ENCODE peak calls at places on chromosome 20, in five cellular contexts. H, X, Y, B and K are unnamed samples.

GRCh38 chr20:37864275-37864674 is 38.7 kb upstream of the VSTM2L start:
- DNase-seq in H (no peak), Y (no peak), B (no peak), X (no peak), K (no peak)

GRCh38 chr20:52047811-52048302 is 143.7 kb downstream of the ZFP64 start:
- DNase-seq in H (no peak), B (no peak), Y (peak), X (no peak), K (no peak)

GRCh38 chr20:8154636-8155035 is 22.6 kb downstream of the PLCB1 start:
- DNase-seq in B (no peak), H (no peak), Y (peak), X (no peak), K (no peak)

GRCh38 chr20:50068041-50068651 is 44.8 kb downstream of the UBE2V1 start:
- DNase-seq in X (no peak), B (no peak), H (no peak), Y (no peak), K (no peak)

GRCh38 chr20:59783020-59784010 is 150.1 kb downstream of the SYCP2 start:
- DNase-seq in B (no peak), X (peak), H (peak), Y (peak), K (peak)

GRCh38 chr20:12180107-12180661 is 262.5 kb downstream of the BTBD3 start:
- DNase-seq in X (no peak), B (no peak), H (no peak), Y (no peak), K (no peak)

GRCh38 chr20:56504373-56505005 is 20.1 kb upstream of the FAM209A start:
- DNase-seq in X (no peak), H (no peak), B (no peak), Y (peak), K (no peak)

GRCh38 chr20:2108987-2109386 is 7.4 kb downstream of the STK35 start:
- DNase-seq in X (no peak), H (no peak), B (no peak), Y (peak), K (no peak)

GRCh38 chr20:53283597-53283996 is 310.0 kb downstream of the ZNF217 start:
- DNase-seq in H (no peak), B (no peak), X (no peak), Y (no peak), K (no peak)

GRCh38 chr20:62010551-62011402 is 54.9 kb downstream of the TAF4 start:
- DNase-seq in H (peak), X (peak), Y (peak), B (peak), K (peak)

GRCh38 chr20:16007164-16007563 is 566.1 kb downstream of the KIF16B start:
- DNase-seq in B (no peak), H (no peak), X (no peak), Y (no peak), K (no peak)

GRCh38 chr20:9241721-9242427 is 173.0 kb downstream of the PLCB4 start:
- DNase-seq in X (no peak), B (no peak), H (no peak), Y (no peak), K (no peak)

GRCh38 chr20:22180244-22180643 is 404.1 kb downstream of the FOXA2 start:
- DNase-seq in H (no peak), B (no peak), X (no peak), Y (no peak), K (no peak)

GRCh38 chr20:24994470-24995368 is 2.2 kb upstream of the APMAP start:
- DNase-seq in B (peak), X (peak), Y (peak), H (peak), K (peak)

GRCh38 chr20:24819331-24819965 is 129.6 kb upstream of the CST7 start:
- DNase-seq in H (no peak), B (no peak), X (no peak), Y (no peak), K (no peak)

GRCh38 chr20:38748097-38748862 is at the start of gene ACTR5:
- DNase-seq in X (peak), B (peak), Y (peak), H (peak), K (peak)

GRCh38 chr20:35271904-35272303 is 6.0 kb downstream of the MMP24OS start:
- DNase-seq in X (no peak), H (no peak), B (no peak), Y (peak), K (no peak)

GRCh38 chr20:54995553-54995952 is 520.2 kb downstream of the DOK5 start:
- DNase-seq in Y (no peak), H (no peak), B (no peak), X (no peak), K (no peak)

GRCh38 chr20:36574278-36575065 is 1.1 kb downstream of the TGIF2 start:
- DNase-seq in Y (peak), H (no peak), X (no peak), B (no peak), K (peak)

GRCh38 chr20:46349742-46350056 is 41.4 kb upstream of the CDH22 start:
- DNase-seq in H (no peak), Y (no peak), X (no peak), B (no peak), K (no peak)

GRCh38 chr20:18719426-18719825 is 94.2 kb upstream of the SCP2D1 start:
- DNase-seq in B (peak), Y (peak), X (no peak), H (no peak), K (no peak)